ENCODE peak calls at places on chromosome 5, in four cellular contexts. N is OCI-LY7; Y is CD8-positive, alpha-beta T cell; F is type B pancreatic cell. E is an unnamed sample.

GRCh38 chr5:101782352-101783087 is 513.6 kb downstream of the SLCO4C1 start:
- DNase-seq in N (no peak), Y (no peak), F (no peak), E (no peak)

GRCh38 chr5:168409601-168410458 is 76.4 kb upstream of the RARS1 start:
- DNase-seq in N (no peak), Y (no peak), F (no peak), E (no peak)

GRCh38 chr5:88727705-88728313 is 155.2 kb downstream of the MEF2C start:
- DNase-seq in N (peak), Y (no peak), F (no peak), E (no peak)

GRCh38 chr5:173331956-173332479 is 3.8 kb upstream of the STC2 start:
- DNase-seq in N (peak), Y (peak), F (peak), E (peak)

GRCh38 chr5:62584395-62584794 is 5.8 kb downstream of the LRRC70 start:
- DNase-seq in N (no peak), Y (no peak), F (no peak), E (no peak)

GRCh38 chr5:178463321-178464155 is 126.7 kb downstream of the COL23A1 start:
- DNase-seq in N (no peak), Y (no peak), F (peak), E (no peak)

GRCh38 chr5:21181726-21182125 is 1193.7 kb upstream of the CDH18 start:
- DNase-seq in N (no peak), Y (no peak), F (no peak), E (no peak)

GRCh38 chr5:151202381-151203139 is 21.3 kb downstream of the CCDC69 start:
- DNase-seq in N (peak), Y (peak), F (peak), E (no peak)

GRCh38 chr5:180618830-180619562 is 27.7 kb upstream of the SCGB3A1 start:
- DNase-seq in N (no peak), Y (peak), F (no peak), E (peak)

GRCh38 chr5:6307304-6307703 is 71.0 kb downstream of the MED10 start:
- DNase-seq in N (no peak), Y (no peak), F (no peak), E (no peak)

GRCh38 chr5:56269216-56269927 is 36.2 kb upstream of the ANKRD55 start:
- DNase-seq in N (peak), Y (no peak), F (no peak), E (no peak)

GRCh38 chr5:54533541-54534179 is 16.1 kb downstream of the SNX18 start:
- DNase-seq in N (no peak), Y (no peak), F (no peak), E (no peak)

GRCh38 chr5:128498844-128499455 is 39.1 kb downstream of the FBN2 start:
- DNase-seq in N (peak), Y (no peak), F (no peak), E (no peak)

GRCh38 chr5:168481330-168481788 is 4.9 kb upstream of the RARS1 start:
- DNase-seq in N (peak), Y (no peak), F (no peak), E (no peak)

GRCh38 chr5:151072234-151073025 is 8.4 kb downstream of the TNIP1 start:
- DNase-seq in N (no peak), Y (no peak), F (no peak), E (no peak)

GRCh38 chr5:53166101-53166500 is 56.5 kb upstream of the MOCS2 start:
- DNase-seq in N (no peak), Y (no peak), F (no peak), E (no peak)

GRCh38 chr5:51382759-51383493 is at the start of gene ISL1:
- DNase-seq in N (no peak), Y (no peak), F (no peak), E (peak)

GRCh38 chr5:5335115-5335514 is 87.4 kb upstream of the ICE1 start:
- DNase-seq in N (no peak), Y (no peak), F (no peak), E (no peak)

GRCh38 chr5:50576686-50577256 is 89.7 kb upstream of the PARP8 start:
- DNase-seq in N (no peak), Y (no peak), F (no peak), E (no peak)

GRCh38 chr5:2805080-2805479 is 53.6 kb upstream of the IRX2 start:
- DNase-seq in N (no peak), Y (no peak), F (no peak), E (no peak)

GRCh38 chr5:82313016-82313415 is 34.9 kb upstream of the RPS23 start:
- DNase-seq in N (no peak), Y (no peak), F (no peak), E (no peak)

GRCh38 chr5:151825445-151825844 is 53.7 kb downstream of the G3BP1 start:
- DNase-seq in N (peak), Y (peak), F (peak), E (peak)

GRCh38 chr5:98458004-98458403 is 315.5 kb upstream of the RGMB start:
- DNase-seq in N (no peak), Y (no peak), F (no peak), E (no peak)

GRCh38 chr5:98453309-98453708 is 320.2 kb upstream of the RGMB start:
- DNase-seq in N (no peak), Y (no peak), F (no peak), E (no peak)

GRCh38 chr5:98455660-98456059 is 317.8 kb upstream of the RGMB start:
- DNase-seq in N (no peak), Y (no peak), F (no peak), E (no peak)

GRCh38 chr5:98454407-98454806 is 319.1 kb upstream of the RGMB start:
- DNase-seq in N (no peak), Y (no peak), F (no peak), E (no peak)

GRCh38 chr5:98454904-98455303 is 318.6 kb upstream of the RGMB start:
- DNase-seq in N (no peak), Y (no peak), F (no peak), E (no peak)
- TF ChIP-seq CTCF in N (no peak), Y (no peak), F (no peak), E (no peak)

DNA sequence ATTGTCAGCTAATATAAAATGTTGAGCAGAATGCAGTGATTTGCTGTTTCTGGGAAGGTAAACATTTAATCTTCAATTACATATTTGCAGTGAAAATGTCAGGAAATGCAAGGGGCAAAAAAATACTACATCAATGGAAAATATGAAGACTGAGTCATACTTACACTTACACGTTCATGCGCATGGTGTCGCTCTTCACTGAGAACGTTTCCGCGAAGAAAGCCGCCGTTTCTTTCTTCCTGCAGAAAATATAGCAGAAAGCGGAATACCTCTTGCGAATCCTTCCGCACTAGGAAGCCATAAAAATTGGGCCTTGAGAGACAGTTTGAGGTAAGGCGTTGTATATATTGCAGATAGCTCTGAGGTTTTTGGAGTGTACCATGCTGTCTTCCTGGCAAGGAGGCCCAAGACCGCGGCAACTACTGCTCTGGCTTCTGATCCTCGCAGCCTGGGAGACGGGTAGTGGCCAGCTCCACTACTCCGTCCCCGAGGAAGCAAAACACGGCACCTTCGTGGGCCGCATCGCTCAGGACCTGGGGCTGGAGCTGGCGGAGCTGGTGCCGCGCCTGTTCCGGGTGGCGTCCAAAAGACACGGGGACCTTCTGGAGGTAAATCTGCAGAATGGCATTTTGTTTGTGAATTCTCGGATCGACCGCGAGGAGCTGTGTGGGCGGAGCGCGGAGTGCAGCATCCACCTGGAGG is at the start of gene PCDHA13:
- DNase-seq in N (no peak), Y (no peak), F (no peak), E (no peak)
- TF ChIP-seq CTCF in N (no peak), Y (no peak), F (no peak), E (no peak)

GRCh38 chr5:169832236-169832635 is 148.1 kb downstream of the INSYN2B start:
- DNase-seq in N (no peak), Y (no peak), F (no peak), E (no peak)

GRCh38 chr5:169831331-169831730 is 149.0 kb downstream of the INSYN2B start:
- DNase-seq in N (no peak), Y (no peak), F (no peak), E (no peak)

GRCh38 chr5:169828385-169828784 is 151.9 kb downstream of the INSYN2B start:
- DNase-seq in N (no peak), Y (no peak), F (no peak), E (no peak)

GRCh38 chr5:169827769-169828168 is 152.5 kb downstream of the INSYN2B start:
- DNase-seq in N (no peak), Y (no peak), F (no peak), E (no peak)

DNA sequence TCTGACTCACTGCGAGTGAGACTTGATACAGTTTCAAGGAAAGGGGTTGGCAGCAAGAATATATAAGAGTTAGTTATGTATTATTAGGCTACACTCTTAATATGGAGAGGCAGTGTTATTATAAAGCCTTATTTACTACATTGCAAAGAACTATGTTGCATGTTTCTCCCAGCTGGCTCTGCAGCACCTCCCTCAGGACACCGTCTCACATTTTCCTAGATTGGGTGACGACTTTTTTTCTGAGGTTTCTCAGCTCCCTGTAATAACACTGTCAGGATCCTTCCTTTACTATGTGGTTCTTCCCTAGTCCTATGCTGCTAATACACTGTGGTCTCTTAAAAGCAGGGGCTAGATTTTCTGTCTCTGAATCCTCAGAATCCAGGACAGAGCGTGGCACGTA is 153.7 kb downstream of the INSYN2B start:
- DNase-seq in N (no peak), Y (no peak), F (no peak), E (no peak)
- TF ChIP-seq CTCF in N (peak), Y (no peak), F (no peak), E (no peak)

GRCh38 chr5:136819526-136820302 is 454.4 kb upstream of the TRPC7 start:
- DNase-seq in N (no peak), Y (no peak), F (no peak), E (no peak)
- TF ChIP-seq CTCF in N (peak), Y (no peak), F (no peak), E (no peak)

GRCh38 chr5:99169309-99169708 is 240.5 kb upstream of the CHD1 start:
- DNase-seq in N (no peak), Y (no peak), F (no peak), E (no peak)
- TF ChIP-seq CTCF in N (peak), Y (no peak), F (peak), E (peak)

GRCh38 chr5:159100928-159101646 is 1.4 kb upstream of the EBF1 start:
- DNase-seq in N (peak), Y (no peak), F (no peak), E (no peak)

GRCh38 chr5:159098285-159099048 is 1.2 kb downstream of the EBF1 start:
- DNase-seq in N (peak), Y (no peak), F (no peak), E (no peak)

GRCh38 chr5:159099049-159099760 is 511 bp downstream of the EBF1 start:
- DNase-seq in N (peak), Y (peak), F (peak), E (peak)

GRCh38 chr5:159101689-159102088 is 2.0 kb upstream of the EBF1 start:
- DNase-seq in N (peak), Y (no peak), F (no peak), E (no peak)

DNA sequence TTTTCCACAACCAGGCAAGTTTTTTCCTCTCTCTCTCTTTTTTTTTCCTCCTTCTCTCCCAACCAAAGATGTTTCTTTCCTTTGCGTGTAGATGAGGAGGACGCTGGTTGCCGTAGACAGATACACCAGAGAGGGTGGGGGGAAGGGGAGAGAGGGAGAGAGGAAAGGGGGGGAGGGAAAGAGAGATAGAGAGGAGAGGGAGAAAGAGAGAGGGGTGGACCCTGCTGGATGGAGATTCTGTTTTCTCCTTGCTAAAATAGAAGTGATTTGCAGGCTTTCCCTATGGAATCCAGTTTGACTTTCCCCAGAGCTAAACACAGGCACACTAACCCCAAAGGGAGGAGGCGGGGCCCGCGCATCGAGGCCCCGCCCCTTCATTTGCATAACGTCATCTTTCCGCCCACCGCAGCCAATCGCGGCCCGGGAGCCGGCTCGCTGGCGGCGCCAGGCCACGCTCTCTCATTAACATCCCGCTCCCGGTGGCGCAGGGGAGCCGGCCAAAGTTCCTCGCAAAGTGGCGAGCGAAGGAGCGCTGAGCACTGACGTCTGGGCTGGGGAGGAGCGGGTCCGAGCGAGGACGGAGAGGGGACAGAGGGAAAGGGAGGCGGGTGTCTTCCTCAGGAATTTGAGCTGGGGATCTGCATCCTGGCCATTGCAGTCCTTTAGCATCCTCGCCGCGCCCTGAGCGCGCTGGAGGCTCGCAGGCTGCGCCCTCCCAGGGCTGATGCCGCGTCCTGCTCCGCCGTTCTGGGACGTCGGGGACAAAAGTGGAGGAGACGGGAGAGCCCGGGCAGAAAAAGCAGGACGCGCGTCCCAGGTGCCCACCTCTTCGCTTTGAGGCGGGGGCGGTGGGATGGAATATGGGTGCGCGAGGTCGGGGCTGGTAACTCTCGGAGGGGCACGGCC is 559 bp upstream of the EBF1 start:
- DNase-seq in N (peak), Y (peak), F (peak), E (peak)
- TF ChIP-seq CTCF in N (peak), Y (no peak), F (no peak), E (no peak)

DNA sequence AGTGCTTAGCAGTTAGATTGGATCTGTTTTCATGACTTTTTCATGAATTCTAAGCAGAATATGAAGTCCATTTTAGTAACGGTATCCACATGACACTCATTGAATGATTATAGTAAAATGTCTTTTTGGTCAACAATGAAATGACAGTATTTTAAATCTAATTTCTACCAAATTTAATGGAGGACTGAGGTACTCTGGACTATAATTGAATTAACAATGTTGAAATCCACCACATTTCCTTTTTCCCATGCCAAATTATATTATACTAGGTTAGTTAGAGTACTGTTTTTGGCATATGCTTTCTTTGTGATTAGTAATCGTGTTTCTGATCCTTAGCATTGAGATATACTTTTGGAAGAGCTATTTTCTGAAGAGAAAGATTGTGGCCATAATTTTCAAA is 40.6 kb downstream of the CDC42SE2 start:
- DNase-seq in N (no peak), Y (no peak), F (no peak), E (no peak)
- TF ChIP-seq CTCF in N (no peak), Y (no peak), F (no peak), E (no peak)

DNA sequence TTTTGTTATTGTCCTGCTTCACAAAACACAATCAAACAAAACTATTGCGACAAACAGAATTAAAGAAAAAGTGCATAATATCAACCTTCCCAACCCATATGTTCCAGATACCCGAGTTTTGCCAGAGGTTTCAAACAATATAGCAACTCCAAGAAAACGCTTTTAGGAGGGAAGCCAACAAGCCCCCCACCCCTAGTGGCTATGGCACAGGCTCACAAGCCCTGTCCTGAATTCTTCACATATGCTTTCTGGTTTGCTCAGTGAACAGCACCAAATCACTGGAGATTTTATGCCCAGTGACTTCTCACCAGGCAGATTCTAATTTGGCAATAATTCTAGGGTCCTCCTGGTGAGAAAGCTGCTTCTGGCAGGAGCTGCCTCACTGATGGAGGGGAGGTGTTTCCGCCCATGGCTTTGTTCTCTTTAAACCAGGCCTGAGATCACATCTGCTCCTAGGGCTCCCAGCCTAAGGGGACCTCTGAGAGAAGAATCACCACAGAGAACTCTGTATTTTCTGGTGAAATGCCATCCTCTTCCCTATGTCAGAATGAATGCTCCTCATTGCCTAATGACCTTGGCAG is 1982.4 kb downstream of the EFNA5 start:
- DNase-seq in N (no peak), Y (no peak), F (no peak), E (no peak)
- TF ChIP-seq CTCF in N (no peak), Y (no peak), F (peak), E (no peak)

GRCh38 chr5:146765089-146765832 is 113.3 kb downstream of the PPP2R2B start:
- DNase-seq in N (no peak), Y (no peak), F (no peak), E (no peak)

GRCh38 chr5:146761809-146762208 is 116.7 kb downstream of the PPP2R2B start:
- DNase-seq in N (no peak), Y (no peak), F (no peak), E (no peak)

GRCh38 chr5:146766013-146766412 is 112.5 kb downstream of the PPP2R2B start:
- DNase-seq in N (no peak), Y (no peak), F (no peak), E (no peak)

GRCh38 chr5:146758898-146759297 is 119.7 kb downstream of the PPP2R2B start:
- DNase-seq in N (no peak), Y (no peak), F (no peak), E (no peak)

DNA sequence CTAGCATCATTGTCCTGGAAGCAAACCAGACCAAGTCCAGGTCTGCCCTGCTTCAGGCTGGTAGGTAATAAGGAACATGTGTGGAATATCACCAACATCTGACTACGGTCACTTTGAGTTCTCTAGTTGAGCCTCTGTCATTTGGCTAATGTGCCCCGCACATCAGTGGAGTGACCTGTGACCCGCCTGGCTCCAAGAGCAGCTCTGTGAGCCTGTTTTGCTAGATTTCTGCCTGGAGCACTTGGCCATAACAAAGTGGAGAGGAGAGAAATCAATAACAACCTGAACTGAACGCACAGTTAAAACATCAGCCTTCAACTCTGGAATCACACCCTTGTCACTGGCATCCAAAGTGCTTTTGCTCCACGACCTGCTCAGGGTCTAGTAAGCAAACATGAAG is 115.7 kb downstream of the PPP2R2B start:
- DNase-seq in N (no peak), Y (no peak), F (no peak), E (no peak)
- TF ChIP-seq CTCF in N (no peak), Y (no peak), F (no peak), E (no peak)